ENCODE peak calls at places on chromosomes 5 and 9, in seven cellular contexts. V is esophagus squamous epithelium; Q is fibroblast of lung; X is HEK293T; K is A549; E is activated T-cell treated with anti-CD3 and anti-CD28 coated beads, Interleukin-2, amount 50 U/mL, for 48 hours; O is HepG2. J is an unnamed sample.

GRCh38 chr5:82234880-82235279 is 43.3 kb downstream of the RPS23 start:
- DNase-seq in V (no peak), K (no peak), X (no peak), Q (no peak), E (no peak), O (no peak), J (no peak)

GRCh38 chr5:11724947-11725346 is 179.3 kb downstream of the CTNND2 start:
- DNase-seq in X (no peak), K (no peak), V (no peak), Q (no peak), O (no peak), E (no peak), J (no peak)

GRCh38 chr9:91733006-91733624 is 216.9 kb downstream of the ROR2 start:
- DNase-seq in V (no peak), O (no peak), K (no peak), X (no peak), Q (no peak), E (no peak), J (no peak)

GRCh38 chr5:61569353-61569752 is 237.3 kb downstream of the ZSWIM6 start:
- DNase-seq in X (no peak), K (no peak), V (no peak), Q (no peak), O (no peak), E (no peak), J (no peak)

GRCh38 chr9:69324549-69325401 is at the start of gene ENTREP1:
- DNase-seq in Q (peak), E (peak), X (peak), K (peak), O (no peak), V (no peak), J (peak)

GRCh38 chr5:96751203-96752169 is 56.3 kb downstream of the ERAP1 start:
- DNase-seq in E (no peak), V (no peak), Q (no peak), X (no peak), K (no peak), O (no peak), J (no peak)

GRCh38 chr9:37202091-37202490 is 81.7 kb downstream of the ZCCHC7 start:
- DNase-seq in V (no peak), K (no peak), X (no peak), Q (no peak), O (no peak), E (no peak), J (no peak)

GRCh38 chr5:168432903-168433302 is 53.4 kb upstream of the RARS1 start:
- DNase-seq in O (no peak), Q (no peak), E (no peak), K (no peak), X (no peak), V (no peak), J (no peak)

GRCh38 chr9:254516-254915 is 39.9 kb downstream of the DOCK8 start:
- DNase-seq in X (no peak), V (no peak), K (no peak), E (no peak), O (no peak), Q (no peak), J (no peak)

GRCh38 chr9:122190597-122191381 is 31.1 kb downstream of the MORN5 start:
- DNase-seq in Q (no peak), E (peak), X (no peak), K (peak), V (no peak), O (peak), J (no peak)

GRCh38 chr9:74493512-74493911 is 3.6 kb upstream of the RORB start:
- DNase-seq in K (no peak), Q (no peak), X (no peak), O (no peak), V (no peak), E (no peak), J (no peak)

GRCh38 chr5:76964018-76964417 is 11.2 kb downstream of the CRHBP start:
- DNase-seq in V (no peak), O (no peak), Q (no peak), K (peak), E (no peak), X (no peak), J (no peak)

GRCh38 chr5:173858025-173858674 is 30.0 kb upstream of the CPEB4 start:
- DNase-seq in O (no peak), V (no peak), K (no peak), E (no peak), X (no peak), Q (no peak), J (no peak)

J was measured in T1000.